ENCODE peak calls at places on chromosomes 5 and 9, in nine cellular contexts. N is psoas muscle, F is H9, I is A549, K is lung, L is uterus, Y is DND-41, P is HCT116, W is neural progenitor cell. Z is an unnamed sample. For H3K4me1, the result is how much of the 10 kb centered on the place peaks cover.

GRCh38 chr9:97938081-97938644 is at the start of gene HEMGN:
- DNase-seq in N (no peak), I (no peak), W (no peak), L (no peak), F (no peak), K (no peak), Y (peak), P (no peak), Z (no peak)

GRCh38 chr9:137241490-137242328 is 622 bp downstream of the TUBB4B start:
- DNase-seq in I (no peak), N (peak), L (peak), P (no peak), Y (peak), W (peak), K (peak), F (no peak), Z (peak)

GRCh38 chr5:148418511-148418910 is 34.8 kb downstream of the FBXO38 start:
- DNase-seq in N (no peak), F (no peak), W (no peak), Y (no peak), P (no peak), I (no peak), L (no peak), K (no peak), Z (no peak)

GRCh38 chr9:124355941-124356744 is 59.1 kb downstream of the PSMB7 start:
- DNase-seq in I (no peak), W (no peak), P (no peak), N (no peak), K (no peak), Y (no peak), L (no peak), F (no peak), Z (no peak)

GRCh38 chr9:84456526-84456925 is 116.0 kb upstream of the SLC28A3 start:
- DNase-seq in N (no peak), W (no peak), K (no peak), L (no peak), I (no peak), P (no peak), F (no peak), Y (no peak), Z (no peak)

GRCh38 chr9:73613092-73613701 is 461.5 kb downstream of the ANXA1 start:
- DNase-seq in N (no peak), Y (no peak), I (peak), P (no peak), K (no peak), L (no peak), W (no peak), F (no peak), Z (no peak)

GRCh38 chr9:129164246-129164930 is 13.7 kb downstream of the IER5L start:
- DNase-seq in N (peak), W (peak), F (no peak), I (no peak), P (no peak), Y (no peak), K (no peak), L (peak), Z (peak)

GRCh38 chr5:150142800-150143724 is 12.6 kb downstream of the PDGFRB start:
- DNase-seq in I (peak), N (peak), F (no peak), W (no peak), L (peak), P (peak), Y (no peak), K (peak), Z (peak)

GRCh38 chr9:33022303-33022702 is 2.8 kb upstream of the DNAJA1 start:
- DNase-seq in L (no peak), Y (no peak), W (no peak), N (no peak), P (no peak), K (no peak), F (no peak), I (no peak), Z (no peak)

GRCh38 chr5:142065273-142065672 is 43.3 kb upstream of the NDFIP1 start:
- DNase-seq in W (peak), I (no peak), Y (no peak), F (no peak), L (no peak), P (no peak), K (no peak), N (no peak), Z (peak)

GRCh38 chr5:84181093-84181492 is 203.6 kb downstream of the EDIL3 start:
- DNase-seq in W (no peak), Y (no peak), P (no peak), I (no peak), L (no peak), F (no peak), N (no peak), K (no peak), Z (no peak)

GRCh38 chr5:116772152-116772501 is 197.5 kb upstream of the SEMA6A start:
- DNase-seq in N (no peak), K (no peak), F (no peak), Y (no peak), W (no peak), I (no peak), P (no peak), L (no peak), Z (no peak)

GRCh38 chr9:72271617-72272478 is 93.2 kb downstream of the ZFAND5 start:
- DNase-seq in P (peak), W (peak), K (peak), I (peak), L (peak), Y (peak), N (no peak), F (peak), Z (no peak)

GRCh38 chr9:101478906-101479305 is 43.3 kb upstream of the ALDOB start:
- DNase-seq in K (no peak), N (no peak), L (no peak), W (no peak), Y (no peak), I (no peak), F (no peak), P (no peak), Z (no peak)

GRCh38 chr5:1312993-1313833 is 18.3 kb upstream of the TERT start:
- DNase-seq in L (no peak), I (no peak), F (peak), K (no peak), Y (peak), N (no peak), P (no peak), W (no peak), Z (no peak)

GRCh38 chr9:86549434-86549833 is 195.2 kb upstream of the TUT7 start:
- DNase-seq in I (no peak), W (no peak), L (no peak), K (no peak), Y (no peak), P (no peak), N (no peak), F (no peak), Z (no peak)

GRCh38 chr9:104557179-104557634 is 11.8 kb upstream of the OR13C8 start:
- DNase-seq in P (no peak), F (peak), N (no peak), I (no peak), K (no peak), L (no peak), Y (no peak), W (no peak), Z (no peak)

GRCh38 chr9:128595471-128595870 is 43.1 kb downstream of the SPTAN1 start:
- DNase-seq in F (no peak), N (no peak), Y (no peak), K (no peak), W (no peak), P (no peak), L (no peak), I (no peak), Z (no peak)

GRCh38 chr9:127763918-127764384 is 14.5 kb downstream of the SH2D3C start:
- DNase-seq in F (peak), I (peak), K (peak), Y (no peak), N (peak), P (no peak), L (peak), W (peak), Z (no peak)

GRCh38 chr5:177552839-177553455 is 1.4 kb downstream of the FAM193B start:
- DNase-seq in F (no peak), Y (no peak), N (no peak), I (no peak), W (peak), L (no peak), K (no peak), P (no peak), Z (no peak)

GRCh38 chr9:116693233-116693731 is 6.2 kb downstream of the TRIM32 start:
- DNase-seq in F (no peak), I (no peak), Y (no peak), L (no peak), K (no peak), W (no peak), P (no peak), N (no peak), Z (no peak)

GRCh38 chr5:121853853-121854252 is 2.2 kb downstream of the FTMT start:
- DNase-seq in F (no peak), W (no peak), K (no peak), L (no peak), I (no peak), N (no peak), P (no peak), Y (no peak), Z (no peak)

GRCh38 chr5:151128817-151129216 is 28.8 kb downstream of the ANXA6 start:
- DNase-seq in P (no peak), N (no peak), W (no peak), F (no peak), L (no peak), K (no peak), Y (no peak), I (no peak), Z (no peak)

GRCh38 chr9:7211657-7212056 is 453.9 kb downstream of the KDM4C start:
- DNase-seq in F (no peak), W (no peak), L (no peak), N (no peak), I (no peak), K (no peak), P (no peak), Y (no peak), Z (no peak)

GRCh38 chr5:7629559-7629958 is 221.4 kb downstream of the CFAP90 start:
- DNase-seq in K (no peak), P (no peak), L (no peak), W (no peak), F (no peak), N (no peak), I (no peak), Y (no peak), Z (no peak)

GRCh38 chr9:132008184-132008781 is 71.4 kb downstream of the MED27 start:
- DNase-seq in P (peak), W (no peak), F (no peak), N (no peak), L (no peak), Y (no peak), I (peak), K (no peak), Z (no peak)
- TF ChIP-seq CTCF in P (no peak), W (no peak), F (no peak), N (no peak), L (no peak), Y (no peak), I (no peak), K (no peak), Z (no peak)

DNA sequence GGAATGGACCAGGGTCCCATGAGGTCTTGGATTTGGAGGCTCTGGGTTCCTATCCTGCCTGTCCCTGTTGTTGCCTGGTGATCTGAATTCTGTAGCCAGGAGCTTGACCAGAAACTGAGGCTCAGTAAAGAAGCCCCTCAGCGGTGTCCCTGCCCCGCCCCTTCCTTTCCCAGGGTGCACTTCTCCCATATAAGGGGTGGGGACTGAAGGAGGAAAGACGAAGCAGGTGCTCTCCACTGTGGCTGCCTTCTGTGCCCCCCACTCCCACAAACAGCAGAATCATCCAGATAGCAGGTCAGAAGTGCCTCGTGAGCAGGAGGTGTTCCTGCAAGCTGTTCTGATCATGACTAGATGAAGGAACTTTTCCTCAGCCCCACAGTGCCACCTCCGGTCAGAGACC is 137.1 kb upstream of the KIF2A start:
- DNase-seq in P (no peak), F (no peak), N (no peak), I (no peak), L (no peak), W (no peak), K (no peak), Y (no peak), Z (no peak)
- H3K27ac ChIP-seq in P (no peak), F (no peak), N (no peak), I (no peak), L (no peak), W (no peak), K (no peak), Y (no peak), Z (no peak)

DNA sequence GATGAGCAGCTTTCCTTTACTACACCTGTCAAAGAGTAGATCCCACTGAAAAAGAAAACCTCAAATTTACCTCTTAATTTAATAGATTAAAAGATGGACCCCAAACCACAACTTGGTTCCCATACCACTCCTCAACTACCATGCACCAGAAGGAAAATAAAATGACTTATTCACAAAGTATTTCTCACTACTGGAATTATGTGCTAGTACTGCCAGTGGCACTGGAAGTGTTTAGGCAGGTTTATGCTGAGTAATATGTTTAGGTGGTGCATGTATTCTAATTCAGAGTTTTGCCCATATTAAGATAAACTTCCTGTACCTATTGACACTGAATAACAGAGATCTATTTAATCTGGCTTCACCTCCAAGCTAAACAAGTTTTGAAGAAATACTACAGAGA is 6.6 kb downstream of the PLK2 start:
- DNase-seq in K (no peak), I (no peak), N (no peak), L (no peak), F (no peak), P (no peak), Y (no peak), W (no peak), Z (no peak)
- H3K4me1 ChIP-seq in K (under half), I (under half), N (under half), L (under half), F (under half), P (under half), Y (under half), W (under half), Z (under half)

GRCh38 chr5:42840279-42840678 is 28.6 kb upstream of the SELENOP start:
- DNase-seq in I (no peak), P (no peak), W (no peak), Y (no peak), F (no peak), N (peak), L (peak), K (peak), Z (peak)
- TF ChIP-seq CTCF in I (no peak), P (no peak), W (no peak), Y (no peak), F (no peak), N (no peak), L (no peak), K (no peak), Z (no peak)

DNA sequence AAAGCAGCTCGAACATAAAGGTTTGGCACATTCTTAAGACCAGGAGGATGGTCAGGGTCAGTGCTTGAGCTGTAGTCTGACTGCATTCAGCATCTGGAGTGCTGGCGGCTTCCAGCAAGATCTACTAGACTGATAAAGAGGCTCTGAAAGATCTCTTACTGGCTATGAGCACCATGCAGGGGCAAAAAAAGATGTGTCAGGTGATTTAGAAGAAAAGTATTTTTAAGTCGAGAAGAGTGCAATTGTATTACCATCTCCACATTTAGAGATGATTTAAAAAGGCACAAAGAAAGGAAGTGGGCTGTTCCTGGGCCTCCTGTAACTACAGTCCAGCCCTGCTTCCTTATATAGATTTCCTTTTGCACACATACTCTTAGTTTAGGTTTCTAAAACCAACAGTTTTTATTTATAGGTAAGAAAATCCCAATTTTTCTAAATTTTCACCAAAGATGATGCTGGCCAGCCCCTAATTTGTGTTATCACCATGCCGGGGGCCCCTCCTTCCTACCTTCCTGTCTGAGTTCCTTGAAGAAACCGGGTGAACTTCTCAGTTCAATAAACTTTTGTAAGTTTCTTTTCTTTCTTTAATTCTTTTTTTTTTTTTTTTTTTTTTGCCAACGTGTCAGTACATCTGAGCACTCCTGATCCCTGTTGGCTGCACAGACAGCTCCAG is 65.9 kb upstream of the PLPP1 start:
- DNase-seq in Y (peak), I (peak), K (no peak), P (no peak), N (no peak), L (peak), W (no peak), F (no peak), Z (peak)
- H3K27ac ChIP-seq in Y (peak), I (peak), K (peak), P (peak), N (peak), L (peak), W (no peak), F (no peak), Z (peak)

DNA sequence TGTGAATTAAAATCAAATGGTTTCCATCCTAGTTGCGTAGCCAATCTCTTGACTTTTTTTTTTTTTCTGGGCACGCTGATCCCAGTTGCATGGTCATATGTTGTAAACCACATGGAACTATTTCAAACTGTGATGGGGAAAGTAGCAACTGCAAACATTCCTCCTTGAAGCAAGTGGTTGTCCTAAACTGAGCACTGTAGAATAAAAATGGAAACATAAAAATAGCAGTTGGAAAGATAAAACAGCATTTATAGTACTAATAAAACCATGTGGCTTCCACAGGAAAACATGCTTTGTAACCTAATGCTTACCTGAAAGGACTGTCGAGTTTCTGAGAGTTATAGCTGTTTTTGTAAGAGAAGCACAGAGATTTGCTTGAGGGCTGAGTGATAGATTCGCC is 136.4 kb downstream of the PBX3 start:
- DNase-seq in K (no peak), L (no peak), W (no peak), I (no peak), P (no peak), F (no peak), Y (no peak), N (no peak), Z (no peak)
- H3K4me1 ChIP-seq in K (under half), L (under half), W (under half), I (under half), P (under half), F (under half), Y (under half), N (under half), Z (under half)

GRCh38 chr5:154474267-154474956 is 3.6 kb downstream of the HAND1 start:
- DNase-seq in L (no peak), N (no peak), F (no peak), I (no peak), W (peak), P (no peak), Y (no peak), K (no peak), Z (no peak)

GRCh38 chr5:154476343-154477213 is 1.4 kb downstream of the HAND1 start:
- DNase-seq in Y (no peak), W (peak), P (no peak), F (peak), K (no peak), N (no peak), I (no peak), L (no peak), Z (no peak)

GRCh38 chr5:154475613-154476342 is 2.2 kb downstream of the HAND1 start:
- DNase-seq in F (peak), I (no peak), K (no peak), W (peak), Y (no peak), P (no peak), N (no peak), L (no peak), Z (no peak)

GRCh38 chr5:154473581-154474266 is 4.3 kb downstream of the HAND1 start:
- DNase-seq in P (no peak), F (peak), L (no peak), K (no peak), N (no peak), I (no peak), Y (no peak), W (peak), Z (no peak)

GRCh38 chr5:154474957-154475334 is 3.1 kb downstream of the HAND1 start:
- DNase-seq in Y (no peak), I (no peak), N (no peak), K (no peak), P (no peak), F (no peak), L (no peak), W (no peak), Z (no peak)
- TF ChIP-seq CTCF in Y (no peak), I (no peak), N (no peak), K (no peak), P (no peak), F (no peak), L (no peak), W (no peak), Z (no peak)

DNA sequence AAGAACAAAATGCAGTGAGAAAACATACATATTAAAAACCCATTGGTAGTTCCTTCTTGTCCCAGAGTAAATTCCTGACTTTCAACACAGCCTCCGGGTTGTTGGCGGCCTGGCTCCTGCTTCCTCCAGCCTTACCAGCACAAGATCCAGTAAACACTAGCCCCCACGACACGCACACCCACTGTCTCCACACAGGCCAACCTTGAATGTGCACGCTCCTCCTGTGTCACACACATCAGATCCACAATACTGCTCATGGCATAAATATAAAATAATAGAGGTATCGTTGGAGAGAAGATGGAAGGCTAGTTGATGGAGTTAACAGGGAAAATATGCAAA is 2.5 kb upstream of the SLC31A2 start:
- DNase-seq in L (no peak), P (no peak), W (no peak), F (no peak), N (no peak), K (no peak), Y (no peak), I (no peak), Z (no peak)
- H3K27ac ChIP-seq in L (no peak), P (no peak), W (no peak), F (no peak), N (no peak), K (no peak), Y (no peak), I (no peak), Z (no peak)

DNA sequence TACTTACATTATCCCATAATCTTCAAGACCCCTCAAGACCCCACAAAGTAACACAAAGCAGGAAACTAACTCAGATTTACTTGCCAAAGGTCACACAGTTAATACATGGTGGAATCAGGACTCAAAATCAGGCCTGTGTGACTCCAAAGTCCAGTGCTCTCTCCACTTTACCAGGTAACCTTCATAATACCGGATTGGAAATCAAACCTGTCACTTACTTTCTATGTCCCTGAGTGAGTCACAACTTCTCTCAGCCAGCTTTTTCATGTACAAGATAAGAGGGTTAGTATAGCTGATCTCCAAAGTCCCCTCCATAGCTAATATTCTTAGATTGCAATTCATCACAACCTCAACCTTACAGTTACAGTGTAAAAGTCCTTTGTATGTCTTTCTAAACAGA is 17.1 kb downstream of the STRBP start:
- DNase-seq in N (no peak), W (no peak), I (no peak), P (no peak), K (no peak), Y (no peak), F (no peak), L (no peak), Z (no peak)
- H3K4me1 ChIP-seq in N (under half), W (under half), I (under half), P (under half), K (under half), Y (under half), F (under half), L (under half), Z (under half)

Z was measured in tibial artery.